ENCODE peak calls at places on chromosomes 2 and 18, in five cellular contexts. M is fibroblast of lung, T is glutamatergic neuron, Y is cardiac muscle cell, Z is left lung. J is an unnamed sample.

GRCh38 chr2:219507555-219508443 is 6.5 kb upstream of the ASIC4 start:
- DNase-seq in M (no peak), T (no peak), Y (no peak), Z (no peak), J (no peak)

GRCh38 chr2:178110681-178111080 is 1.6 kb upstream of the RBM45 start:
- DNase-seq in M (no peak), T (no peak), Y (no peak), Z (no peak), J (no peak)

GRCh38 chr2:111122631-111123421 is 2.1 kb downstream of the BCL2L11 start:
- DNase-seq in M (peak), T (peak), Y (peak), Z (peak), J (peak)

GRCh38 chr2:54813584-54813983 is 90.1 kb downstream of the EML6 start:
- DNase-seq in M (no peak), T (no peak), Y (no peak), Z (no peak), J (no peak)

GRCh38 chr2:4354678-4355077 is 651.3 kb downstream of the DCDC2C start:
- DNase-seq in M (no peak), T (peak), Y (peak), Z (peak), J (no peak)

GRCh38 chr18:22378672-22379282 is 38.9 kb downstream of the CTAGE1 start:
- DNase-seq in M (peak), T (peak), Y (peak), Z (no peak), J (no peak)

GRCh38 chr2:79980816-79981215 is 323.7 kb downstream of the LRRTM1 start:
- DNase-seq in M (no peak), T (no peak), Y (no peak), Z (no peak), J (no peak)

GRCh38 chr2:129793326-129793955 is 186.0 kb upstream of the RAB6C start:
- DNase-seq in M (no peak), T (no peak), Y (no peak), Z (no peak), J (no peak)

GRCh38 chr2:209441541-209441940 is 17.7 kb downstream of the MAP2 start:
- DNase-seq in M (peak), T (no peak), Y (no peak), Z (no peak), J (no peak)

GRCh38 chr2:133839677-133840076 is 271.4 kb upstream of the NCKAP5 start:
- DNase-seq in M (no peak), T (no peak), Y (no peak), Z (no peak), J (no peak)

GRCh38 chr18:79781331-79781941 is 16.3 kb upstream of the KCNG2 start:
- DNase-seq in M (no peak), T (no peak), Y (no peak), Z (no peak), J (no peak)

GRCh38 chr2:11329759-11330158 is 14.7 kb downstream of the ROCK2 start:
- DNase-seq in M (peak), T (no peak), Y (no peak), Z (no peak), J (no peak)

GRCh38 chr18:37426536-37427080 is 139.0 kb downstream of the CELF4 start:
- DNase-seq in M (no peak), T (no peak), Y (no peak), Z (no peak), J (no peak)

GRCh38 chr18:37429768-37430167 is 135.8 kb downstream of the CELF4 start:
- DNase-seq in M (no peak), T (no peak), Y (no peak), Z (no peak), J (no peak)

GRCh38 chr18:37434161-37434860 is 131.3 kb downstream of the CELF4 start:
- DNase-seq in M (no peak), T (no peak), Y (no peak), Z (no peak), J (no peak)

GRCh38 chr18:37432796-37433195 is 132.8 kb downstream of the CELF4 start:
- DNase-seq in M (no peak), T (no peak), Y (no peak), Z (no peak), J (no peak)

DNA sequence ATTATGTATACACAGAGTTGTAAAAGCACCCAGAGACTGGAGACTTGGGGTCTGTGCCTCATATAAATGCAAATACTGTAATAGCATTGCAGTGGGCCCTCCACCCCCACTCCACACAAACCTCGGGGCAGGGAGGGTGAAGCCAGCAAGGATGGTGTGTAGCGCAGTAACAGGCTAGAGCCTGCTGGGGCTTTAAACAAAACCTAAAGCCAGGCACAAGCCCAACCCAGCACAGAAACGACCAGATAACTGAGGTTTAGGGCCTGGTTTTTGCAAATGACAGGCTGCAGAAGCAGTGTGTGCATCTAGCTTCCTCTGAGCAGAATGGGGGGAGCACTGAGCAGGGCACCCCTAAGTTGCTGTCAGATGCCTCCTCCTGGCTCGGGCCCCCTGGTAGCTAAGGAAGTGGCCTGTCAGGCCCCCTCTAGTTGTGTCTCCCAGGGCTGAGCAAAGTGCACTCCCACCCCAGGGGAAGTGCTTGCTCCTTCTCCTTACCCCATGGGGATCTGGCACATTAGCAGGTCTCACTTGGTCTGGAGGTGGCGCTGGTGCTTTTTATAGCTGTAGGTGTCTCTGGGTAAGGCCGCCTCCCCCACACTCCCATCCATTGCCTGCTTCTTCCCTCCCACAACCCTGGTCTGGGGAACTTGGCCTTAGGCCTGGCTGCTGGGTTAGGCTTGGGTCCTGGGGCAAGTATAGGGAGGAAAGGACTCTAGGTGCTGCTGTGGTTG is 135.1 kb downstream of the CELF4 start:
- DNase-seq in M (no peak), T (no peak), Y (no peak), Z (no peak), J (no peak)
- TF ChIP-seq CTCF in M (no peak), T (no peak), Y (no peak), Z (no peak), J (no peak)

DNA sequence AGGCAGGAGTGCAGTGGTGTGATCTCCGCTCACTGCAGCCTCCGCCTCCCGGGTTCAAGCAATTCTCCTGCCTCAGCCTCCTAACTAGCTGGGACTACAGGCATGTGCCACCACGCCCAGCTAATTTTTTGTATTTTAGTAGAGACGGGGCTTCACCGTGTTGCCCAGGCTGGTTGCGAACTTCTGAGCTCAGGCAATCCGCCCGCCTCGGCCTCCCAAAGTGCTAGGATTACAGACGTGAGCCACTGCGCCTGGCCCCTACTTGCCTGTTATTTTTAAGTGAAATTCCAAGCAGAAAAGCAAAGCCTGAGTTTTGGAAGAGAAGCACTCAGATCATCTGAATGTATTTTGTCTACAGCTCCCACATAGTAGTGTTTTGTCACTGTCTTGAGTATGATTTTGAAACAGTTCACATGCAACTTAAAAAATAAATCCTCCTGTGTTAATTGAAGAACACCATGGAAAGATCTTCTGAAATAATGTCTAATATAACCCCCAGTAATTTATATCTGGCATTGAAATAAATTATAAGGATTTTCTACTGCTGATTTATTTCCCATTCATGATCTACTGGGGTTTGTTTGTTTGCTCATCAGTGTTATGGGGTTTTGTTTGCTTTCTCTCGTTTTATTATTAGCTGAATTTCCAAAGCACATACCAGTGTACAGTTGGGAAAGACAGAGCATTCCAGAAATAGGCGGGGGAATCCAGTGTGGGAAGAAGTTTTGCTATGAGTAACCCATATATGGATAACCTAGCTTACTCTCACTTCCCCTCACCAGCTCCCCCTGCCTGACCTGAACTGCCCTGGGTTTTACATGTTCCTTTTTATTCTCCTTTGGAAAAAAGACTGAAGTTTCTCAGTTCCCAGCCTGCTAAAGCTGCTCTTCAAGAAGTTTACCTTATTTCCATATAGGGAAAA is 80.1 kb upstream of the MAP3K20 start:
- DNase-seq in M (peak), T (no peak), Y (peak), Z (no peak), J (no peak)
- TF ChIP-seq CTCF in M (no peak), T (no peak), Y (peak), Z (no peak), J (peak)

DNA sequence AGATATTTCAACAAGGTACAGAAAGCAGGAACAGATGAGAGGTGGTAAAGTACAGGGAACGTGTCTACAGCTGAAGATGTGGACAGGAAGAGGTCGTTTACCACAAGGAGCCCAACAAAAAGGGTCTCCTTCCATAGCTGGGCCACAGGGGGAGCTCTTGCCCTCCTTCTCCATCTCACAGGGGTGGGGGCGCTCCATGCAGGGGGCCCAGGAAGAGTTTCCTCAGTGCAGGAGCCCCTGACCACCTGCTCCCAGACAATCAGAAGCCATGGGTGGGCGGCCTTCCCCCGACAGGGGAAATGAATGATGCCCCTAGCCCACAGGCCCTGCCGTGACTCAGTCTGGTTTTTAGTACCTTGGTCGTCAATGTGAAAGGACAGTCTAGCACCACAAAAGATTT is 163.6 kb upstream of the ZNF516 start:
- DNase-seq in M (no peak), T (peak), Y (peak), Z (no peak), J (no peak)
- TF ChIP-seq CTCF in M (no peak), T (peak), Y (peak), Z (no peak), J (peak)

GRCh38 chr2:27953077-27953476 is 62.5 kb downstream of the BABAM2 start:
- DNase-seq in M (no peak), T (no peak), Y (no peak), Z (no peak), J (no peak)

GRCh38 chr2:27956895-27957294 is 66.4 kb downstream of the BABAM2 start:
- DNase-seq in M (peak), T (no peak), Y (no peak), Z (no peak), J (no peak)

GRCh38 chr2:27954261-27954673 is 63.7 kb downstream of the BABAM2 start:
- DNase-seq in M (peak), T (peak), Y (no peak), Z (no peak), J (no peak)

GRCh38 chr2:27955762-27956161 is 65.2 kb downstream of the BABAM2 start:
- DNase-seq in M (no peak), T (no peak), Y (no peak), Z (no peak), J (no peak)

DNA sequence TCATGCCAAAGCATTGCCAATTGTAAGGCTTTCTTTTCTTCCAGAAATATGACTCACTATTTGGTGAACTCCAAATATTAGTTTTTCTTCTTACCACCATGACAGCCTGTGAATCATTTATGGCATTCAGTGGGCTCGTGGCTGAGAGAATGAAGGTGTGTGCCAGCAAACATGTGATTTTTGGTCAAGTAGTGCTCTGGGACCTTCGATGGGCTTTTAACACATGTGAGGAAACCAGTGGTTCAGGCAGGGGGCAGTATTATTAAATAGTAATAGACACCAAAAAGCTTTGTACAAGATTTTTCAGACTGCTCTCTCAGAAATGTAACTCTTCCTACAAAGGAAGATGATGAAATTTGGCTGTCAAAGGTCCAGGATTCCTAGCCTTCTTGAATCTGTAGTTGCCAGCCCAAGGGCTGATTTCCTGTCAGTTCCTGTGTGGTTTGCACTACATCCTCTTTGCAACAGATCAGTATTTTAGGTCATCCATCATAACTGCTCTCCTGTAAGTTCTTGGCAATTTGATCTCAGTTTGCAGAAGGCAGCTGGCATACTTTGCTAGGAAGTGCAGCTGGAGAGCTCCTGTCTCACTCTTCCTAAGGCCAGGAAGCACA is 64.3 kb downstream of the BABAM2 start:
- DNase-seq in M (peak), T (no peak), Y (peak), Z (no peak), J (no peak)
- TF ChIP-seq CTCF in M (peak), T (no peak), Y (peak), Z (peak), J (no peak)

DNA sequence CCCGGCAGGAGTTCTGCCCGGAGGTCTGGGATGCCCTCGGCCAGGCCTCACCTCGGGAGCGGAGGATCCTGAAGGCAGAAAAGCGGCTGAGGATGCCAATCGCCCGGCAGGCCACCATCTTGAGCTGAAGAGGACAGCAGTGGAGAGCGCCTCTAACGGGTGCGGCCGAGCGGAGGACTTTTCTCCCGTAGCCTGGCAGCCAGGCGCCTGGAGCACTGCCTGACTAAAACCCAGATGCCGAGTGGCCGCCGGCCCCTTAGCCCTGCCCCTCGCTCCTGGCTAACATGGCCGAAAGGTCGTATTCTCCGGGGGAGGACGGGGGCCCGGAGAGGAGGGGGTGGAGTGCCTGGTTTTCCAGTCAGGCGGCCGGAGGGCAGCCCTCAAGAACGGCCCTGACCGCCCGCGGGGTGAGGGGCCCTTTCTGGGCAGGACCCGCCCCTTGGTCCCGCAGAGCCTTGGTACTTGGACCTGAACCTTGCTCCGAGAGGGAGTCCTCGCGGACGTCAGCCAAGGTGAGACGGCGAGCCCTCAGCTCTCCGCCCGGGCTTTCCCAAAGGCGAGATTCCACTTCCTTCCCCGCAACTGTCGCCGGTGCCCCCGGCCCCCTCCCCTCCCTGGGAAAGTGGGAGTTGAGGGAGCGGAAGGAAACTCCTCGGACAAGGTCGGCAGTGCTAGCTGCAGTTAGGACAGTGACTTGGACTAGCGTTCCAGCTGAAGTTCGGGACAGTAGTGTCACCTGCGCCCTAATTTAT is at the start of the genes HADHA and HADHB:
- DNase-seq in M (peak), T (peak), Y (peak), Z (peak), J (peak)
- TF ChIP-seq CTCF in M (peak), T (no peak), Y (peak), Z (peak), J (peak)

GRCh38 chr2:174635747-174636399 is 38.3 kb upstream of the WIPF1 start:
- DNase-seq in M (peak), T (no peak), Y (no peak), Z (no peak), J (no peak)

GRCh38 chr2:174633621-174633927 is 36.0 kb upstream of the WIPF1 start:
- DNase-seq in M (no peak), T (no peak), Y (peak), Z (no peak), J (no peak)

GRCh38 chr2:174632847-174633620 is 35.4 kb upstream of the WIPF1 start:
- DNase-seq in M (no peak), T (no peak), Y (no peak), Z (no peak), J (no peak)

GRCh38 chr2:174635015-174635593 is 37.5 kb upstream of the WIPF1 start:
- DNase-seq in M (no peak), T (no peak), Y (no peak), Z (no peak), J (no peak)

GRCh38 chr2:174634130-174635014 is 36.8 kb upstream of the WIPF1 start:
- DNase-seq in M (no peak), T (no peak), Y (no peak), Z (no peak), J (no peak)
- TF ChIP-seq CTCF in M (no peak), T (no peak), Y (no peak), Z (no peak), J (no peak)

GRCh38 chr2:112173646-112174319 is 35.6 kb downstream of the FBLN7 start:
- DNase-seq in M (no peak), T (no peak), Y (no peak), Z (no peak), J (no peak)
- TF ChIP-seq CTCF in M (no peak), T (no peak), Y (no peak), Z (no peak), J (no peak)

GRCh38 chr2:233811087-233811486 is 33.0 kb downstream of the MROH2A start:
- DNase-seq in M (no peak), T (no peak), Y (no peak), Z (peak), J (no peak)

GRCh38 chr2:233810385-233810784 is 32.3 kb downstream of the MROH2A start:
- DNase-seq in M (no peak), T (no peak), Y (no peak), Z (peak), J (peak)

GRCh38 chr2:233807966-233808892 is 30.1 kb downstream of the MROH2A start:
- DNase-seq in M (no peak), T (no peak), Y (no peak), Z (peak), J (peak)

GRCh38 chr2:233803994-233804393 is 25.9 kb downstream of the MROH2A start:
- DNase-seq in M (no peak), T (no peak), Y (no peak), Z (peak), J (peak)

DNA sequence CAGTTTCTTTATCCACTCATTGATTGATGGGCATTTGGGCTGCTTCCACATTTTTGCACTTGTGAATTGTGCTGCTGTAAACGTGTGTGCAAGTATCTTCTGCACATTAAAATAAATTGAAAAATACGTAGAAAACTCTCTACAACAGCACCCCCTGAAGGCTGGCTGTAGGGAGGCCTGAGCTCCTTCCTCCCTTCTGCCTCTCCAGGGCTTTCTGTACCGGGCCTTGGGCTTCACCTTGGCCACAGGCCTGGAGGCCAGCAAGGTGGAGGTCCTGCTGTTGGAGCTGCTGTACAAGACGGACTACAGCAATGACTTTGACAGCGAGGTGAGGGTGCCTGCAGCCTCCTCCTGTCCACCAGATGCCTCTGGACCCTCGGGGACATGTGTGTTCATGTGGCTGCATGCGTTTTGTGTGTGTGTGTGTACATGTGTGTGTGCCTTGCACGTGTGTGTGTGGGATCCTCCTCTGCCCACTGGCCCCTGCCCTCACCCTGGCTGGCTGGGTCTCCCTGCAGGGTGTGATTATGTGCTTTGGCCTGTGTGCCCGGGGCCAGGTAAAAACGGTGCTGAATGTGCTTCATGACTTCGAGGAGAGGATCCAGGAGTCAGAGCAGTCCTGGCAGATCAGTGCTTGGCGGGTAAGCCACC is 29.2 kb downstream of the MROH2A start:
- DNase-seq in M (no peak), T (no peak), Y (no peak), Z (peak), J (peak)
- TF ChIP-seq CTCF in M (no peak), T (no peak), Y (no peak), Z (no peak), J (no peak)

GRCh38 chr18:56291229-56291796 is 347.1 kb downstream of the TXNL1 start:
- DNase-seq in M (peak), T (no peak), Y (no peak), Z (no peak), J (no peak)

GRCh38 chr18:56294484-56295183 is 343.8 kb downstream of the TXNL1 start:
- DNase-seq in M (no peak), T (no peak), Y (no peak), Z (no peak), J (no peak)

GRCh38 chr18:56299740-56300139 is 338.7 kb downstream of the TXNL1 start:
- DNase-seq in M (no peak), T (no peak), Y (no peak), Z (no peak), J (no peak)

GRCh38 chr18:56298935-56299334 is 339.5 kb downstream of the TXNL1 start:
- DNase-seq in M (peak), T (no peak), Y (no peak), Z (no peak), J (no peak)

GRCh38 chr18:56296381-56296780 is 342.0 kb downstream of the TXNL1 start:
- DNase-seq in M (no peak), T (no peak), Y (no peak), Z (no peak), J (no peak)
- TF ChIP-seq CTCF in M (no peak), T (no peak), Y (no peak), Z (no peak), J (no peak)

GRCh38 chr2:230924470-230925341 is at the start of gene GPR55:
- DNase-seq in M (no peak), T (no peak), Y (no peak), Z (peak), J (no peak)
- TF ChIP-seq CTCF in M (no peak), T (no peak), Y (peak), Z (no peak), J (peak)

J was measured in type B pancreatic cell.